ENCODE peak calls at places on chromosome 21, in ten cellular contexts. One of them, this sample, is unnamed. For H3K4me1, the result is how much of the 10 kb centered on the place peaks cover.

GRCh38 chr21:33259428-33259827 is 6.7 kb upstream of the IL10RB start:
- DNase-seq in H9: no peak
- DNase-seq in tibial artery: no peak
- DNase-seq in CD8-positive, alpha-beta T cell: no peak
- DNase-seq in left lung: no peak
- DNase-seq in stomach: no peak
- DNase-seq in adrenal gland: no peak
- DNase-seq in lower lobe of right lung: no peak
- DNase-seq in body of pancreas: no peak
- DNase-seq in PC-3: peak
- DNase-seq in this sample: no peak

GRCh38 chr21:20537162-20537561 is 461.0 kb upstream of the NCAM2 start:
- DNase-seq in H9: no peak
- DNase-seq in tibial artery: no peak
- DNase-seq in CD8-positive, alpha-beta T cell: no peak
- DNase-seq in left lung: no peak
- DNase-seq in stomach: no peak
- DNase-seq in adrenal gland: no peak
- DNase-seq in lower lobe of right lung: no peak
- DNase-seq in body of pancreas: no peak
- DNase-seq in PC-3: no peak
- DNase-seq in this sample: no peak

GRCh38 chr21:26887241-26887640 is 42.0 kb upstream of the ADAMTS1 start:
- DNase-seq in H9: no peak
- DNase-seq in tibial artery: no peak
- DNase-seq in CD8-positive, alpha-beta T cell: no peak
- DNase-seq in left lung: no peak
- DNase-seq in stomach: no peak
- DNase-seq in adrenal gland: no peak
- DNase-seq in lower lobe of right lung: no peak
- DNase-seq in body of pancreas: no peak
- DNase-seq in PC-3: peak
- DNase-seq in this sample: no peak

GRCh38 chr21:31225713-31226112 is 118.3 kb downstream of the TIAM1 start:
- DNase-seq in H9: no peak
- DNase-seq in tibial artery: no peak
- DNase-seq in CD8-positive, alpha-beta T cell: no peak
- DNase-seq in left lung: no peak
- DNase-seq in stomach: no peak
- DNase-seq in adrenal gland: no peak
- DNase-seq in lower lobe of right lung: no peak
- DNase-seq in body of pancreas: no peak
- DNase-seq in PC-3: no peak
- DNase-seq in this sample: no peak

GRCh38 chr21:20882462-20883415 is 115.5 kb upstream of the NCAM2 start:
- DNase-seq in H9: peak
- DNase-seq in tibial artery: no peak
- DNase-seq in CD8-positive, alpha-beta T cell: no peak
- DNase-seq in left lung: no peak
- DNase-seq in stomach: peak
- DNase-seq in adrenal gland: peak
- DNase-seq in lower lobe of right lung: no peak
- DNase-seq in body of pancreas: peak
- DNase-seq in PC-3: peak
- DNase-seq in this sample: no peak

GRCh38 chr21:32653326-32653901 is 41.2 kb upstream of the CFAP298 start:
- DNase-seq in H9: peak
- DNase-seq in tibial artery: no peak
- DNase-seq in CD8-positive, alpha-beta T cell: no peak
- DNase-seq in left lung: no peak
- DNase-seq in stomach: no peak
- DNase-seq in adrenal gland: no peak
- DNase-seq in lower lobe of right lung: no peak
- DNase-seq in body of pancreas: peak
- DNase-seq in PC-3: peak
- DNase-seq in this sample: no peak

GRCh38 chr21:41518757-41519156 is 10.8 kb upstream of the TMPRSS2 start:
- DNase-seq in H9: no peak
- DNase-seq in tibial artery: no peak
- DNase-seq in CD8-positive, alpha-beta T cell: no peak
- DNase-seq in left lung: no peak
- DNase-seq in stomach: no peak
- DNase-seq in adrenal gland: no peak
- DNase-seq in lower lobe of right lung: no peak
- DNase-seq in body of pancreas: no peak
- DNase-seq in PC-3: no peak
- DNase-seq in this sample: no peak

GRCh38 chr21:26686278-26686677 is 113.2 kb upstream of the CYYR1 start:
- DNase-seq in H9: peak
- DNase-seq in tibial artery: no peak
- DNase-seq in CD8-positive, alpha-beta T cell: no peak
- DNase-seq in left lung: no peak
- DNase-seq in stomach: no peak
- DNase-seq in adrenal gland: peak
- DNase-seq in lower lobe of right lung: no peak
- DNase-seq in body of pancreas: no peak
- DNase-seq in PC-3: peak
- DNase-seq in this sample: no peak

GRCh38 chr21:41166947-41167346 is 1.0 kb upstream of the BACE2 start:
- DNase-seq in H9: no peak
- DNase-seq in tibial artery: peak
- DNase-seq in CD8-positive, alpha-beta T cell: no peak
- DNase-seq in left lung: no peak
- DNase-seq in stomach: no peak
- DNase-seq in adrenal gland: no peak
- DNase-seq in lower lobe of right lung: no peak
- DNase-seq in body of pancreas: peak
- DNase-seq in PC-3: no peak
- DNase-seq in this sample: no peak

GRCh38 chr21:28518620-28519019 is 474.1 kb downstream of the LTN1 start:
- DNase-seq in H9: no peak
- DNase-seq in tibial artery: no peak
- DNase-seq in CD8-positive, alpha-beta T cell: no peak
- DNase-seq in left lung: no peak
- DNase-seq in stomach: no peak
- DNase-seq in adrenal gland: no peak
- DNase-seq in lower lobe of right lung: no peak
- DNase-seq in body of pancreas: no peak
- DNase-seq in PC-3: no peak
- DNase-seq in this sample: no peak

GRCh38 chr21:39373634-39374033 is 24.7 kb upstream of the HMGN1 start:
- DNase-seq in H9: peak
- DNase-seq in tibial artery: no peak
- DNase-seq in CD8-positive, alpha-beta T cell: no peak
- DNase-seq in left lung: no peak
- DNase-seq in stomach: no peak
- DNase-seq in adrenal gland: no peak
- DNase-seq in lower lobe of right lung: no peak
- DNase-seq in body of pancreas: no peak
- DNase-seq in PC-3: peak
- DNase-seq in this sample: no peak
- TF ChIP-seq CTCF in H9: peak
- TF ChIP-seq CTCF in tibial artery: peak
- TF ChIP-seq CTCF in CD8-positive, alpha-beta T cell: no peak
- TF ChIP-seq CTCF in left lung: no peak
- TF ChIP-seq CTCF in stomach: no peak
- TF ChIP-seq CTCF in adrenal gland: peak
- TF ChIP-seq CTCF in lower lobe of right lung: no peak
- TF ChIP-seq CTCF in body of pancreas: no peak
- TF ChIP-seq CTCF in PC-3: peak
- TF ChIP-seq CTCF in this sample: peak

GRCh38 chr21:43343992-43344886 is 82.7 kb downstream of the SIK1 start:
- DNase-seq in H9: no peak
- DNase-seq in tibial artery: no peak
- DNase-seq in CD8-positive, alpha-beta T cell: no peak
- DNase-seq in left lung: no peak
- DNase-seq in stomach: peak
- DNase-seq in adrenal gland: no peak
- DNase-seq in lower lobe of right lung: peak
- DNase-seq in body of pancreas: peak
- DNase-seq in PC-3: peak
- DNase-seq in this sample: peak
- H3K4me1 ChIP-seq in H9: under half
- H3K4me1 ChIP-seq in tibial artery: under half
- H3K4me1 ChIP-seq in CD8-positive, alpha-beta T cell: under half
- H3K4me1 ChIP-seq in left lung: under half
- H3K4me1 ChIP-seq in stomach: half or more
- H3K4me1 ChIP-seq in adrenal gland: under half
- H3K4me1 ChIP-seq in lower lobe of right lung: under half
- H3K4me1 ChIP-seq in body of pancreas: under half
- H3K4me1 ChIP-seq in PC-3: under half
- H3K4me1 ChIP-seq in this sample: under half

DNA sequence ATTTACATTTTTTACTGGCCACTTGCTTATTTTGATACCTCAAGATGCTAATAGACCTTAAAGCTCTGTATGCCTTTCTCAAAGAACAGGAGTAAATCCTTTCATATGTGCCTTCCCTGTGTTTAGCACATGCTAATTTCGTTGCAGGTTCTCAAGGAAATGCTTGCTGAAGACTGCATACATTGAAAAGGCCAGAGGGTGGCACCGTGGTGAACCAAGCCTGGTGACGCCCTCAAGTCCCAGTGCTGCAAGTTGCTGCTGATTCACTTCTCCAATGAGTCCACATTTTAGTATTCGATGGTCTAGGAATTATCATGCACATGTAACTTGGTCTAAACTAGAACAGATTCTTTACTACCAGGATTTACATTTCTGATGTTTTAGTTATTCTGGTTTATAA is 94.1 kb downstream of the CLDN17 start:
- DNase-seq in H9: peak
- DNase-seq in tibial artery: no peak
- DNase-seq in CD8-positive, alpha-beta T cell: no peak
- DNase-seq in left lung: no peak
- DNase-seq in stomach: peak
- DNase-seq in adrenal gland: no peak
- DNase-seq in lower lobe of right lung: no peak
- DNase-seq in body of pancreas: peak
- DNase-seq in PC-3: peak
- DNase-seq in this sample: no peak
- TF ChIP-seq CTCF in H9: peak
- TF ChIP-seq CTCF in tibial artery: no peak
- TF ChIP-seq CTCF in CD8-positive, alpha-beta T cell: no peak
- TF ChIP-seq CTCF in left lung: no peak
- TF ChIP-seq CTCF in stomach: no peak
- TF ChIP-seq CTCF in adrenal gland: no peak
- TF ChIP-seq CTCF in lower lobe of right lung: peak
- TF ChIP-seq CTCF in body of pancreas: no peak
- TF ChIP-seq CTCF in PC-3: peak
- TF ChIP-seq CTCF in this sample: peak

GRCh38 chr21:44485254-44485793 is 30.0 kb downstream of the LRRC3 start:
- DNase-seq in H9: peak
- DNase-seq in tibial artery: peak
- DNase-seq in CD8-positive, alpha-beta T cell: no peak
- DNase-seq in left lung: no peak
- DNase-seq in stomach: no peak
- DNase-seq in adrenal gland: no peak
- DNase-seq in lower lobe of right lung: no peak
- DNase-seq in body of pancreas: no peak
- DNase-seq in PC-3: no peak
- DNase-seq in this sample: no peak

GRCh38 chr21:44485796-44486195 is 30.5 kb downstream of the LRRC3 start:
- DNase-seq in H9: no peak
- DNase-seq in tibial artery: no peak
- DNase-seq in CD8-positive, alpha-beta T cell: no peak
- DNase-seq in left lung: no peak
- DNase-seq in stomach: no peak
- DNase-seq in adrenal gland: no peak
- DNase-seq in lower lobe of right lung: no peak
- DNase-seq in body of pancreas: no peak
- DNase-seq in PC-3: no peak
- DNase-seq in this sample: no peak

GRCh38 chr21:44484498-44485253 is 29.4 kb downstream of the LRRC3 start:
- DNase-seq in H9: no peak
- DNase-seq in tibial artery: no peak
- DNase-seq in CD8-positive, alpha-beta T cell: no peak
- DNase-seq in left lung: no peak
- DNase-seq in stomach: no peak
- DNase-seq in adrenal gland: no peak
- DNase-seq in lower lobe of right lung: no peak
- DNase-seq in body of pancreas: no peak
- DNase-seq in PC-3: no peak
- DNase-seq in this sample: no peak

GRCh38 chr21:44487831-44488230 is 32.5 kb downstream of the LRRC3 start:
- DNase-seq in H9: no peak
- DNase-seq in tibial artery: no peak
- DNase-seq in CD8-positive, alpha-beta T cell: no peak
- DNase-seq in left lung: no peak
- DNase-seq in stomach: no peak
- DNase-seq in adrenal gland: no peak
- DNase-seq in lower lobe of right lung: no peak
- DNase-seq in body of pancreas: no peak
- DNase-seq in PC-3: peak
- DNase-seq in this sample: no peak

GRCh38 chr21:44486302-44486701 is 31.0 kb downstream of the LRRC3 start:
- DNase-seq in H9: no peak
- DNase-seq in tibial artery: no peak
- DNase-seq in CD8-positive, alpha-beta T cell: no peak
- DNase-seq in left lung: no peak
- DNase-seq in stomach: no peak
- DNase-seq in adrenal gland: no peak
- DNase-seq in lower lobe of right lung: no peak
- DNase-seq in body of pancreas: no peak
- DNase-seq in PC-3: no peak
- DNase-seq in this sample: no peak
- H3K4me1 ChIP-seq in H9: under half
- H3K4me1 ChIP-seq in tibial artery: under half
- H3K4me1 ChIP-seq in CD8-positive, alpha-beta T cell: under half
- H3K4me1 ChIP-seq in left lung: under half
- H3K4me1 ChIP-seq in stomach: under half
- H3K4me1 ChIP-seq in adrenal gland: under half
- H3K4me1 ChIP-seq in lower lobe of right lung: under half
- H3K4me1 ChIP-seq in body of pancreas: under half
- H3K4me1 ChIP-seq in PC-3: under half
- H3K4me1 ChIP-seq in this sample: under half

GRCh38 chr21:43829575-43830119 is 35.4 kb upstream of the AGPAT3 start:
- DNase-seq in H9: no peak
- DNase-seq in tibial artery: no peak
- DNase-seq in CD8-positive, alpha-beta T cell: no peak
- DNase-seq in left lung: peak
- DNase-seq in stomach: no peak
- DNase-seq in adrenal gland: no peak
- DNase-seq in lower lobe of right lung: no peak
- DNase-seq in body of pancreas: no peak
- DNase-seq in PC-3: peak
- DNase-seq in this sample: no peak
- TF ChIP-seq CTCF in H9: peak
- TF ChIP-seq CTCF in tibial artery: no peak
- TF ChIP-seq CTCF in CD8-positive, alpha-beta T cell: no peak
- TF ChIP-seq CTCF in left lung: no peak
- TF ChIP-seq CTCF in stomach: no peak
- TF ChIP-seq CTCF in adrenal gland: no peak
- TF ChIP-seq CTCF in lower lobe of right lung: peak
- TF ChIP-seq CTCF in body of pancreas: no peak
- TF ChIP-seq CTCF in PC-3: peak
- TF ChIP-seq CTCF in this sample: no peak